ENCODE peak calls at places on chromosomes 11 and 22, in six cellular contexts. T is kidney tubule cell; E is foreskin fibroblast; Y is cerebellar cortex; P is HTR-8/SVneo; O is CD8-positive, alpha-beta memory T cell. K is an unnamed sample.

GRCh38 chr11:72553748-72554147 is 119.4 kb upstream of the CLPB start:
- DNase-seq in E (no peak), T (no peak), P (no peak), Y (no peak), O (no peak), K (no peak)

GRCh38 chr11:76637491-76638266 is 32.9 kb downstream of the LRRC32 start:
- DNase-seq in Y (no peak), E (no peak), T (no peak), P (no peak), O (no peak), K (no peak)

GRCh38 chr22:49803134-49803533 is 24.5 kb downstream of the BRD1 start:
- DNase-seq in P (no peak), T (peak), E (no peak), O (no peak), Y (no peak), K (no peak)

GRCh38 chr22:26623984-26624383 is 2.2 kb downstream of the CRYBA4 start:
- DNase-seq in Y (no peak), P (no peak), O (no peak), T (no peak), E (no peak), K (no peak)

GRCh38 chr22:19718255-19719054 is 4.2 kb downstream of the SEPTIN5 start:
- DNase-seq in O (no peak), Y (no peak), P (no peak), T (no peak), E (no peak), K (no peak)

GRCh38 chr11:6321961-6322362 is 1.7 kb upstream of the CAVIN3 start:
- DNase-seq in Y (no peak), T (peak), P (peak), E (peak), O (no peak), K (no peak)

GRCh38 chr22:24483966-24484545 is 11.1 kb upstream of the UPB1 start:
- DNase-seq in Y (no peak), P (no peak), E (no peak), T (no peak), O (no peak), K (no peak)

GRCh38 chr22:39184586-39185577 is 32.4 kb upstream of the CBX7 start:
- DNase-seq in T (peak), P (no peak), Y (no peak), O (no peak), E (no peak), K (no peak)

GRCh38 chr11:130192845-130193267 is 33.3 kb downstream of the ST14 start:
- DNase-seq in T (no peak), P (no peak), E (no peak), O (no peak), Y (no peak), K (no peak)